ENCODE peak calls at places on chromosomes 13 and 19, in four cellular contexts. K, M, V and P are unnamed samples.

GRCh38 chr19:57946316-57946715 is 1.2 kb downstream of the ZNF256 start:
- DNase-seq in K (no peak), V (no peak), M (no peak), P (no peak)

GRCh38 chr19:57192064-57192395 is 730 bp downstream of the ZNF264 start:
- DNase-seq in V (no peak), M (peak), K (no peak), P (no peak)

GRCh38 chr13:95948646-95949045 is 104.6 kb downstream of the UGGT2 start:
- DNase-seq in M (peak), V (no peak), K (no peak), P (no peak)

GRCh38 chr13:19587635-19588300 is 26.4 kb upstream of the TPTE2 start:
- DNase-seq in K (peak), V (peak), M (peak), P (peak)

GRCh38 chr19:48506138-48506733 is 5.4 kb downstream of the LMTK3 start:
- DNase-seq in V (peak), M (no peak), K (no peak), P (peak)

GRCh38 chr13:84645196-84646071 is 763.2 kb upstream of the SLITRK1 start:
- DNase-seq in M (no peak), V (no peak), K (peak), P (no peak)

GRCh38 chr19:36573948-36574726 is 1.0 kb upstream of the ZNF529 start:
- DNase-seq in M (peak), K (peak), V (no peak), P (no peak)

GRCh38 chr19:47028372-47028672 is 8.7 kb downstream of the NPAS1 start:
- DNase-seq in M (no peak), K (no peak), V (no peak), P (no peak)

GRCh38 chr13:94987081-94987480 is 274.7 kb upstream of the SOX21 start:
- DNase-seq in M (no peak), K (no peak), V (no peak), P (no peak)

GRCh38 chr13:74187564-74187963 is 53.4 kb upstream of the KLF12 start:
- DNase-seq in V (no peak), M (peak), K (no peak), P (no peak)

DNA sequence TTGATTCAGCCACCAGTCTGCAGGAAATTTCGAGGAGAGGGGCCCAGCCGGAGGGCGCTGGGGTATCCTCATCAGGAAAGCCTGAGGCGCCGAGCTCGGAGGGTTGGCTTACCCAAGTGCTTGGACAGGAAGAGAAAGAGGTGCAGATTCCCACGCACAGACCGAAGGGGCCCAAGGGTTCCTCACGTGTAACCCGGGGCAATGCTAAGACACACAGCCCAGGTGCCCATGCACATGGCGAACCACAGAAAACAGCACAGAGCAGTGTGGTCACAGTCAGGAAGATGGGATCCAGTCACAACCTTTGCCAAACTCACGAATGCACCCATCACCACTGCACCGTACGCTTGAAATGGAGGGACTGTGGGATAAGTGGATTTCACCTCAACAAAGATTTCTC is 30.9 kb downstream of the GRTP1 start:
- DNase-seq in V (no peak), M (no peak), K (no peak), P (no peak)
- H3K4me3 ChIP-seq in V (no peak), M (no peak), K (no peak), P (no peak)

GRCh38 chr13:38372818-38373217 is 23.2 kb downstream of the UFM1 start:
- DNase-seq in M (no peak), V (no peak), K (no peak), P (no peak)
- H3K4me3 ChIP-seq in M (no peak), V (no peak), K (no peak), P (no peak)

GRCh38 chr13:69751259-69751658 is 356.4 kb upstream of the ATXN8OS start:
- DNase-seq in M (no peak), K (no peak), V (no peak), P (no peak)

GRCh38 chr13:69755101-69755500 is 352.5 kb upstream of the ATXN8OS start:
- DNase-seq in K (no peak), V (no peak), M (no peak), P (no peak)
- H3K4me3 ChIP-seq in K (no peak), V (no peak), M (no peak), P (no peak)

GRCh38 chr19:21604941-21605548 is 99.6 kb downstream of the ZNF429 start:
- DNase-seq in V (no peak), M (no peak), K (no peak), P (no peak)
- H3K4me3 ChIP-seq in V (peak), M (peak), K (peak), P (peak)

DNA sequence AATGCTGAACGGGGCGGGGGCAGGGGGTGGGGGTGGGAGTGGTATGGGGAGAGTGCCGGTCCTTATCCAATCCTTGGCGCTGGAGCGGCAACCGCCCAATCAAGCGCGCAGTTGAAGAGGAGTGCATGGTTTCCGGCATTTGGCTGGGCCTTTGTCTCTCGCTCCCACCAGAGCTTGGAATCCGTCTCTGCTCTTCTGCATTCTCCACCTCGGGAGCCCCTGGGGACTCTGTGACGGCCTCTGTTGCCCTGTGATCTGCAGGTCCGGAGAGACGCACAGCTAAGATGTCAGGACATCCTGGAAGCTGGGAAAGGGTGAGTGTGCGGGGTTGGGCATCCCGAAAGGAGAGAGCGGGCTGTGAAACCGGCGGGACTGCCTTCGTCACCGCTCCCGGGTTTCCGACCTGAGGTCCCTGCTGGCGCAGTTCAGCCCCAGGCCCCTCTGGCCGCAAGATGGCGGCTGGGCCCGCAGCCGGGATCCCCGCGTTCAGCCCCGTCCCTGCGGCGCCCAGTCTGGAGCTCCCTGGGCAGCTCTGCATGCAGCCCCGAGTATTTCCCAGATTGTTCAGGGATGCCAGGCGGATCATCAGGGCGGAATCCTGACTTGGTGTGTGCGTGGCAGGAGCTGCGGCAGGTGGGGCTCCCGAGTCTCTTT is 53.6 kb upstream of the ZNF254 start:
- DNase-seq in K (peak), M (peak), V (peak), P (peak)
- H3K4me3 ChIP-seq in K (peak), M (peak), V (peak), P (peak)

GRCh38 chr13:39599842-39600241 is 3.2 kb downstream of the LHFPL6 start:
- DNase-seq in M (no peak), V (no peak), K (no peak), P (no peak)

GRCh38 chr13:39596685-39597084 is 6.3 kb downstream of the LHFPL6 start:
- DNase-seq in M (no peak), K (no peak), V (peak), P (no peak)

GRCh38 chr13:39596176-39596575 is 6.8 kb downstream of the LHFPL6 start:
- DNase-seq in M (no peak), K (no peak), V (no peak), P (no peak)

GRCh38 chr13:39600766-39601165 is 2.2 kb downstream of the LHFPL6 start:
- DNase-seq in K (no peak), M (peak), V (peak), P (no peak)

GRCh38 chr13:39597828-39598227 is 5.2 kb downstream of the LHFPL6 start:
- DNase-seq in M (peak), K (no peak), V (peak), P (no peak)
- H3K4me3 ChIP-seq in M (no peak), K (no peak), V (peak), P (no peak)

DNA sequence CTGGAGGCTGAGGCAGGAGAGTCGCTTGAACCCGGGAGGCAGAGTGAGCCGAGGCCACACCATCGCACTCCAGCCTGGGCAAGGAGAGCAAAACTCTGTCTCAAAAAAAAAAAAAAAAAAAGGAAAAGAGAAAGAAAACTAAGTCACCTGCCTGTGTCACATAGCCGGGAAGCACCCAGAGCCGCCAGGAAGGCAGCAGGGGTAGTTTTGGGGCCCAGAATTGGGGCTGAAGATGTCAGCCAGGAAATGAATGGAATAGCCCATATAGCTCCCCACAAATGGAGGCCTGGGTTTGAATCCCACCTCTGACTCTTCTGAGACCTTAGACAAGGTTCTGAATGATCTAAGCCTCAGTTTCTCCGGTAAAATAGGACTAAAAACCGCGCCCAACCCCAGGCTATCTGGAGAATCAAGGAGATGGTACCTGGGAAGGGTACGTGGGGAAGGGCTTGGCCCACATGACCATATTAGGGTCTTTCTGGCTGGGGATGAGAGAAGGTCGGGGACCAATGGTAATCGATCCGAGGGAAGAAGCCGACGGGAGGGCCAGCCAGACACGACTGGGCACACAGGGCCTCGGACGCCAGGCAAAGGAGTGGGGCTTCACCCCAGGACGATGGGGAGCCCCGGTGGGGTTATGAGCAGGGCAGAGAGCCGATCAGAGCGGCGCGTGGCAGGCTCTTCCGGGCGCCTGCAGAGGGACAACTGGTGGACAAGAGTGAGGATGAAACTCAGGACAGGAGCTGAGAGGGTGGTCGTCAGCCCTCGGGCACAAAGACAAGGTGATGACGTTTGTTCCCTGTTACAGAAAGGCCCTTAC is 14.4 kb downstream of the CCDC124 start:
- DNase-seq in M (no peak), K (no peak), V (no peak), P (no peak)
- H3K4me3 ChIP-seq in M (peak), K (peak), V (peak), P (peak)

DNA sequence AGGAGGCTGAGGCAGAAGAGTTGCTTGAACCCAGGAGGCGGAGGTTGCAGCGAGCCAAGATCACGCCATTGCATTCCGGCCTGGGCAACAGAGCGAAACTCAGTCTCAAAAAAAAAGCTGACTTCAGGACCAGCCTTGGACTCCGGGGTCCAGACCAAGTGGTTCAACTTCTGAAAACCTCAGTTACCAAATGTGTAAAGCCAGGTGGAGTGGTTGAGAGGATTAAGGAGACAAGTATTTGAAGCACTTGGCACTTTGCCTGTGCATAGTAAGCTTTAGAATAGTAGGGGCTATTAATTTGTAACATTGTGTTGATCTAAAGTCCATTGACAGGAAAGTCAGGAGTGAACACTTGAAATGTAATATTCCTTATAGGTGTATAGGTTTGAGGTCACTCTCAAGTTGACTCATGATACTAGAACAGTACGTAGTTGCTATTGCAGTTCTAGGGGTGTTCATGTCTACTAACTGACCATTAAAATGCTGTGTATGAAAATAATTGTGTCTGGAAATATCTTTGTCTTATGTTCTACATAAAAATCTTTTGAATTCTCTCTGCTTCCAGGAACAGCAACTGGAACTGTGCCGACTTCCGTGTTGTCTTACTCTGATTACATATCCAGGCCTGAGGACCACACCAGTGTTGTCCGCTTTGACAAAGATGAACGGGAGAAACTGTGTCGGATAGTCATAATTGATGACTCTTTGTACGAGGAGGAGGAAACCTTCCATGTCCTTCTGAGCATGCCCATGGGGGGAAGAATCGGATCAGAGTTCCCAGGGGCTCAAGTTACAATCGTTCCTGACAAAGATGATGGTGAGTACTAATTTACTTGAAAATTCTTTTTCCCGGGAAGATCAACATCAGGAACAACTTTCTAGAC is 97.4 kb downstream of the FREM2 start:
- DNase-seq in M (no peak), K (no peak), V (no peak), P (no peak)
- H3K4me3 ChIP-seq in M (no peak), K (no peak), V (no peak), P (no peak)

GRCh38 chr19:41570179-41570578 is 5.8 kb upstream of the CEACAM21 start:
- DNase-seq in V (no peak), M (no peak), K (no peak), P (no peak)

GRCh38 chr19:41569481-41570150 is 6.3 kb upstream of the CEACAM21 start:
- DNase-seq in V (no peak), K (no peak), M (no peak), P (no peak)

GRCh38 chr19:41563847-41564514 is 12.0 kb upstream of the CEACAM21 start:
- DNase-seq in K (no peak), M (no peak), V (no peak), P (no peak)

GRCh38 chr19:41565384-41565730 is 10.6 kb upstream of the CEACAM21 start:
- DNase-seq in K (no peak), V (no peak), M (no peak), P (no peak)

GRCh38 chr19:41564515-41565383 is 11.2 kb upstream of the CEACAM21 start:
- DNase-seq in K (no peak), V (no peak), M (no peak), P (no peak)
- H3K4me3 ChIP-seq in K (no peak), V (no peak), M (no peak), P (no peak)

GRCh38 chr19:14528419-14529253 is 758 bp upstream of the TECR start:
- DNase-seq in M (no peak), V (no peak), K (no peak), P (no peak)

GRCh38 chr19:14530005-14530348 is 583 bp downstream of the TECR start:
- DNase-seq in V (peak), K (no peak), M (no peak), P (no peak)

GRCh38 chr19:14525729-14526128 is 3.7 kb upstream of the TECR start:
- DNase-seq in V (no peak), K (no peak), M (no peak), P (no peak)

GRCh38 chr19:14529254-14530004 is at the start of gene TECR:
- DNase-seq in V (peak), K (peak), M (peak), P (peak)

DNA sequence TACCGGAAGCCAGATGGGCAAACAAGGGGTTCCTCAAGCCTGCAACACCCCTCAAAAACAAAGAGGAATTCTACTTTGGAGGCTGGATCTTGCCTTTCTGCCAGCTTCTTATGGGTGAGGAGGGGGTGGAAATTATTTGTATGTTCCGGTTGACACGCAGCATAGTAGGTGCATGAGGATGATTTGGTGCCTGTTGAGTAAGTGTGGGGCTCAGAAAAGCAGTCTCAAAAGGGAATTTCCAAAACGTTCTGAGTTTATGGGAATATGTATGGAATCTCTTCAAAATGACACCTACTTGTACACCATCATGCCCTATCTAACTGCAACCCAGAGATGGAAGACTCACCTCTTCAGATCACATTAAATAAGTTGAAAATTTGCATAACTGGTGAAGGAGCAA is 3.0 kb upstream of the TECR start:
- DNase-seq in V (no peak), M (no peak), K (no peak), P (no peak)
- H3K4me3 ChIP-seq in V (no peak), M (no peak), K (no peak), P (no peak)